ENCODE peak calls at places on chromosomes 5 and 9, in seven cellular contexts. Y is cardiac fibroblast, X is A549, E is fibroblast of the aortic adventitia, P is GM23338, I is fibroblast of lung, G is tibial artery. B is an unnamed sample.

GRCh38 chr9:115250646-115251045 is 132.7 kb upstream of the TNC start:
- DNase-seq in Y (peak; percentile 90), X (no peak), E (peak; percentile 96), P (peak; percentile 48), I (peak; percentile 97), G (no peak), B (no peak)

GRCh38 chr5:77632526-77633268 is 5.8 kb downstream of the OTP start:
- DNase-seq in Y (no peak), X (no peak), E (no peak), P (peak; percentile 62), I (no peak), G (no peak), B (no peak)

GRCh38 chr9:115945009-115945431 is 208.6 kb upstream of the PAPPA start:
- DNase-seq in Y (no peak), X (peak; percentile 38), E (no peak), P (no peak), I (no peak), G (no peak), B (no peak)

GRCh38 chr5:114458726-114459125 is 96.9 kb downstream of the KCNN2 start:
- DNase-seq in Y (no peak), X (no peak), E (no peak), P (no peak), I (no peak), G (no peak), B (no peak)

GRCh38 chr5:143002459-143003327 is 232.5 kb downstream of the ARHGAP26 start:
- DNase-seq in Y (peak; percentile 96), X (peak; percentile 55), E (peak; percentile 99), P (peak; percentile 68), I (peak; percentile 91), G (peak; percentile 35), B (peak; percentile 19)

GRCh38 chr9:128249914-128250838 is 25.6 kb downstream of the GOLGA2 start:
- DNase-seq in Y (peak; percentile 64), X (peak; percentile 60), E (peak; percentile 50), P (peak; percentile 90), I (peak; percentile 57), G (peak; percentile 59), B (peak; percentile 49)

GRCh38 chr5:137492321-137492720 is 6.8 kb downstream of the SPOCK1 start:
- DNase-seq in Y (peak; percentile 57), X (no peak), E (peak; percentile 86), P (no peak), I (peak; percentile 97), G (no peak), B (no peak)

GRCh38 chr5:119313207-119313606 is 42.6 kb upstream of the TNFAIP8 start:
- DNase-seq in Y (no peak), X (no peak), E (no peak), P (no peak), I (no peak), G (no peak), B (no peak)

GRCh38 chr5:96483878-96484277 is 50.8 kb upstream of the PCSK1 start:
- DNase-seq in Y (peak; percentile 68), X (no peak), E (peak; percentile 51), P (peak; percentile 67), I (peak; percentile 58), G (no peak), B (no peak)

GRCh38 chr5:52822437-52822836 is 34.7 kb downstream of the ITGA1 start:
- DNase-seq in Y (no peak), X (no peak), E (no peak), P (no peak), I (no peak), G (peak; percentile 67), B (no peak)

GRCh38 chr5:122919969-122920368 is 74.6 kb downstream of the SNX24 start:
- DNase-seq in Y (no peak), X (no peak), E (no peak), P (no peak), I (no peak), G (no peak), B (no peak)

GRCh38 chr5:122929001-122929400 is 83.6 kb downstream of the SNX24 start:
- DNase-seq in Y (no peak), X (no peak), E (no peak), P (no peak), I (no peak), G (no peak), B (no peak)

GRCh38 chr5:122921826-122922225 is 76.4 kb downstream of the SNX24 start:
- DNase-seq in Y (peak; percentile 31), X (no peak), E (no peak), P (peak; percentile 61), I (peak; percentile 18), G (no peak), B (no peak)

GRCh38 chr5:122924719-122925395 is 79.4 kb downstream of the SNX24 start:
- DNase-seq in Y (no peak), X (no peak), E (no peak), P (peak; percentile 64), I (no peak), G (no peak), B (no peak)

GRCh38 chr5:122924203-122924602 is 78.8 kb downstream of the SNX24 start:
- DNase-seq in Y (peak; percentile 75), X (no peak), E (peak; percentile 78), P (no peak), I (peak; percentile 65), G (no peak), B (no peak)
- TF ChIP-seq CTCF in Y (no peak), X (no peak), E (no peak), P (no peak), I (no peak), G (no peak), B (no peak)

GRCh38 chr5:173670791-173671120 is 54.3 kb upstream of the BOD1 start:
- DNase-seq in Y (no peak), X (no peak), E (peak; percentile 27), P (no peak), I (no peak), G (no peak), B (no peak)
- H3K4me3 ChIP-seq in Y (no peak overlapping the region), X (no peak overlapping the region), E (peak overlapping the region; percentile 9), P (no peak overlapping the region), I (no peak overlapping the region), G (peak overlapping the region; percentile 31), B (peak overlapping the region; percentile 29)

DNA sequence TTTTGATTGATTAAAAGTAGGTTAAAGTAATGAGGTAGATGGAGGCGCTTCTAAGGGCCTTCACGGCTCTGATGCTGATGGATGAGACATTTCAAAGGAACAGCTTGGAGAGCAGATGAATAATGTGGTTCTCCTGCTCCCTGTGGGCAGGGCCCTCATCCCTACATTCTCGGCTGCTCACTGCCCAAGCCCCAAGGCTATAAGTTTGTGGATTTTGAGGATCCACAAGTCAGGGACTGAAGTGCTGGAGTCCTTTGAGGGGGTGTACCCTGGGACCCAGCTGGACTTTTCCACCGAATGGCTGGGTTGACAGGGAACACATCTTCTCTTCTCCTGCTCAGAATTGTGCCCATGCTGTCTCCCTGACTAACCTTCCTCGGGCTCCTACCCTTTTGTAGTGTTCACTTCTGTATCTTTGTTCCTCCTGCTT is 21.4 kb upstream of the CXCL14 start:
- DNase-seq in Y (no peak), X (no peak), E (no peak), P (no peak), I (no peak), G (no peak), B (no peak)
- TF ChIP-seq CTCF in Y (no peak), X (no peak), E (no peak), P (no peak), I (no peak), G (no peak), B (no peak)

GRCh38 chr5:135359374-135360165 is 39.5 kb downstream of the MACROH2A1 start:
- DNase-seq in Y (no peak), X (no peak), E (no peak), P (no peak), I (no peak), G (no peak), B (no peak)

GRCh38 chr5:135353952-135354721 is 44.9 kb downstream of the MACROH2A1 start:
- DNase-seq in Y (peak; percentile 91), X (no peak), E (peak; percentile 97), P (no peak), I (peak; percentile 96), G (no peak), B (no peak)

GRCh38 chr5:135356522-135357318 is 42.3 kb downstream of the MACROH2A1 start:
- DNase-seq in Y (peak; percentile 83), X (no peak), E (peak; percentile 78), P (no peak), I (peak; percentile 68), G (peak; percentile 80), B (no peak)

GRCh38 chr5:135350536-135350935 is 48.5 kb downstream of the MACROH2A1 start:
- DNase-seq in Y (no peak), X (no peak), E (no peak), P (no peak), I (no peak), G (no peak), B (no peak)

DNA sequence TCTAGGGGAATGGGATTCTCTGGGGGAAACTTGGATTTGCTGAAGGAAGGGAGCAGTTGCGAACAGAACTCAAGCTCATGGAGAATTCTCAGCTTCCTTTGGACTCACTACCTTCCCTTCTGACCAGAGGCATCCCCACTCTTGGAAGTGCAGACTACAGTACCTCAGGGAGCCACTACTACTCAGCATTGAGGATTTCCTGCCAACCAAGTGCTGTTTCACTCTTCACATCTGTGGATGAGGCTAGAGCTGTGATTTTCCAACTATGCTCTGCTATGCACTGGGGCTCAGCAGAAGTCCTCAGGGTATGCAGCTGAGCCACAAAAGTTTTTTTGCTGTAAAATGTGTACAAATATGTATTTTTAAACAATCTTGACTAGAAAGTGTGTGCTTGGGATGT is 43.8 kb downstream of the MACROH2A1 start:
- DNase-seq in Y (no peak), X (no peak), E (peak; percentile 32), P (no peak), I (peak; percentile 28), G (no peak), B (no peak)
- H3K4me3 ChIP-seq in Y (no peak overlapping the region), X (no peak overlapping the region), E (no peak overlapping the region), P (no peak overlapping the region), I (no peak overlapping the region), G (no peak overlapping the region), B (no peak overlapping the region)

DNA sequence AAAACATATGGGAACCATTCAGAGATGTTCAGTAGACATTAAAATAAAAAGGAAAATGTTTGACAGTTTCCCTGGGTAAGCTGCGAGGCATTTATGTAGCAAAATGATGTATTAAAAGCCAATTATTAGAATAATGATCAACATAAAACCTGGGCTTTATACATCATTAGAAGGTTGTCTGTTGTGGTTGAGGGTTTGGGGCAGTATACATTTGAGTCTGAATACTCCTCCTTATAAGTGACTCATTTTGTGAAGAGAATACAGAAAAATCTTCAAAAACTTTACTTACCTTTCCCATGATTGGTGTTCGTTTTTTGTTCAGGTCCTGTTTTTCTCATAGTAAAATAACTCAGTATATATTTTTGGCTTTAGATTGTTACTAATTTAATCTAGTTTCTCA is 119.5 kb downstream of the ZCCHC7 start:
- DNase-seq in Y (no peak), X (no peak), E (no peak), P (no peak), I (no peak), G (no peak), B (no peak)
- TF ChIP-seq CTCF in Y (no peak), X (no peak), E (no peak), P (no peak), I (no peak), G (no peak), B (no peak)

DNA sequence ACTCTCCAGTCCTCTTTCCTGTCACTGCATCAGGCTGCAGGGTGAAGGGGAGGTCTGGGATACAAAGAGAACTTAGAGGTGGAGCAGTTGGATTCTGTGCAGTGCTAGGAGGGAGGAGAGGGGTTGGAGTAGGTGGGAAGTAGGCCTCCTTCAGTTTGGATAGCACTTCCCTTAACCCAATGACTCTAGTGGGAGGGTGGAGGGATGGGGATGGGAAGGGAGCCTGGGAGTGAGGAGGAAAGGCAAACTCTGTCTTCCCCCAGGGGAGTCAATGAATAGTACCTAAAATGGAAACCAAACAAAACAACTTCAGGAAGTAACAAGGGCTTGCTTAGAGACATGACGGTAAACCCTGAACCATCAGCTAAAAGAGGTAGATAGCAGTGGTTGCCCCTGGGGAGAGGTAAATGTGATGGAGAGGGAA is 30.7 kb downstream of the GSN start:
- DNase-seq in Y (peak; percentile 68), X (no peak), E (peak; percentile 70), P (peak; percentile 46), I (no peak), G (peak; percentile 67), B (no peak)
- H3K4me3 ChIP-seq in Y (no peak overlapping the region), X (no peak overlapping the region), E (no peak overlapping the region), P (peak overlapping the region; percentile 70), I (no peak overlapping the region), G (peak overlapping the region; percentile 64), B (peak overlapping the region; percentile 79)